ENCODE peak calls at places on chromosomes 7 and 10, in four cellular contexts. One of them, this sample, is unnamed.

GRCh38 chr7:127938588-127938987 is 92.6 kb downstream of the LRRC4 start:
- DNase-seq in heart right ventricle: peak; percentile 5
- DNase-seq in fibroblast of pulmonary artery: peak; percentile 73
- DNase-seq in A549: peak; percentile 14
- DNase-seq in this sample: no peak

GRCh38 chr10:110203500-110204455 is 3.6 kb upstream of the MXI1 start:
- DNase-seq in fibroblast of pulmonary artery: no peak
- DNase-seq in A549: no peak
- DNase-seq in heart right ventricle: no peak
- DNase-seq in this sample: no peak

GRCh38 chr7:105204953-105205352 is 183.8 kb downstream of the SRPK2 start:
- DNase-seq in fibroblast of pulmonary artery: no peak
- DNase-seq in heart right ventricle: no peak
- DNase-seq in A549: no peak
- DNase-seq in this sample: no peak

GRCh38 chr7:90312745-90313144 is 8.4 kb downstream of the FAM237B start:
- DNase-seq in heart right ventricle: no peak
- DNase-seq in A549: no peak
- DNase-seq in fibroblast of pulmonary artery: peak; percentile 26
- DNase-seq in this sample: no peak

GRCh38 chr10:45557275-45557905 is 115.2 kb downstream of the ZFAND4 start:
- DNase-seq in A549: no peak
- DNase-seq in fibroblast of pulmonary artery: peak; percentile 35
- DNase-seq in heart right ventricle: no peak
- DNase-seq in this sample: no peak

GRCh38 chr10:2117641-2118040 is 380.3 kb upstream of the ADARB2 start:
- DNase-seq in heart right ventricle: no peak
- DNase-seq in A549: no peak
- DNase-seq in fibroblast of pulmonary artery: no peak
- DNase-seq in this sample: no peak

GRCh38 chr10:76394707-76395042 is 963.3 kb downstream of the LRMDA start:
- DNase-seq in heart right ventricle: no peak
- DNase-seq in fibroblast of pulmonary artery: no peak
- DNase-seq in A549: no peak
- DNase-seq in this sample: no peak

GRCh38 chr7:43363429-43363894 is 219.4 kb upstream of the STK17A start:
- DNase-seq in heart right ventricle: no peak
- DNase-seq in A549: no peak
- DNase-seq in fibroblast of pulmonary artery: no peak
- DNase-seq in this sample: no peak

GRCh38 chr7:25303380-25304321 is 75.4 kb upstream of the NPVF start:
- DNase-seq in fibroblast of pulmonary artery: peak; percentile 16
- DNase-seq in heart right ventricle: no peak
- DNase-seq in A549: no peak
- DNase-seq in this sample: no peak

GRCh38 chr7:129538790-129539189 is 36.5 kb downstream of the SMKR1 start:
- DNase-seq in heart right ventricle: no peak
- DNase-seq in A549: no peak
- DNase-seq in fibroblast of pulmonary artery: no peak
- DNase-seq in this sample: no peak

GRCh38 chr10:4638116-4638515 is 187.9 kb upstream of the AKR1E2 start:
- DNase-seq in heart right ventricle: peak; percentile 62
- DNase-seq in fibroblast of pulmonary artery: no peak
- DNase-seq in A549: no peak
- DNase-seq in this sample: no peak

GRCh38 chr7:116528008-116528789 is 3.4 kb downstream of the CAV1 start:
- DNase-seq in heart right ventricle: peak; percentile 76
- DNase-seq in fibroblast of pulmonary artery: peak; percentile 96
- DNase-seq in A549: peak; percentile 64
- DNase-seq in this sample: no peak

GRCh38 chr10:100341953-100342626 is 4.9 kb upstream of the SCD start:
- DNase-seq in heart right ventricle: peak; percentile 45
- DNase-seq in fibroblast of pulmonary artery: peak; percentile 74
- DNase-seq in A549: peak; percentile 82
- DNase-seq in this sample: peak; percentile 55

GRCh38 chr7:131250331-131250730 is 77.3 kb upstream of the MKLN1 start:
- DNase-seq in heart right ventricle: no peak
- DNase-seq in A549: no peak
- DNase-seq in fibroblast of pulmonary artery: peak; percentile 22
- DNase-seq in this sample: no peak

GRCh38 chr7:2040893-2041270 is 191.9 kb downstream of the MAD1L1 start:
- DNase-seq in heart right ventricle: no peak
- DNase-seq in A549: no peak
- DNase-seq in fibroblast of pulmonary artery: no peak
- DNase-seq in this sample: no peak

GRCh38 chr10:78867555-78867939 is 201.2 kb upstream of the ZMIZ1 start:
- DNase-seq in fibroblast of pulmonary artery: no peak
- DNase-seq in heart right ventricle: no peak
- DNase-seq in A549: no peak
- DNase-seq in this sample: no peak

GRCh38 chr10:13891542-13892431 is 305.0 kb downstream of the PRPF18 start:
- DNase-seq in A549: no peak
- DNase-seq in fibroblast of pulmonary artery: no peak
- DNase-seq in heart right ventricle: no peak
- DNase-seq in this sample: peak; percentile 73

GRCh38 chr7:134440067-134440466 is 18.8 kb downstream of the AKR1B1 start:
- DNase-seq in heart right ventricle: peak; percentile 37
- DNase-seq in fibroblast of pulmonary artery: no peak
- DNase-seq in A549: no peak
- DNase-seq in this sample: no peak

GRCh38 chr10:69403519-69403918 is 13.2 kb downstream of the TACR2 start:
- DNase-seq in fibroblast of pulmonary artery: peak; percentile 95
- DNase-seq in A549: no peak
- DNase-seq in heart right ventricle: no peak
- DNase-seq in this sample: no peak

GRCh38 chr10:131790021-131790420 is 110.8 kb upstream of the PPP2R2D start:
- DNase-seq in heart right ventricle: no peak
- DNase-seq in fibroblast of pulmonary artery: no peak
- DNase-seq in A549: peak; percentile 78
- DNase-seq in this sample: no peak

GRCh38 chr7:43314379-43315158 is 202.1 kb downstream of the HECW1 start:
- DNase-seq in A549: no peak
- DNase-seq in fibroblast of pulmonary artery: no peak
- DNase-seq in heart right ventricle: no peak
- DNase-seq in this sample: peak; percentile 69

GRCh38 chr7:116711790-116712189 is 39.8 kb downstream of the MET start:
- DNase-seq in heart right ventricle: no peak
- DNase-seq in fibroblast of pulmonary artery: no peak
- DNase-seq in A549: peak; percentile 44
- DNase-seq in this sample: no peak

GRCh38 chr10:96512524-96512991 is 1.2 kb downstream of the TLL2 start:
- DNase-seq in A549: no peak
- DNase-seq in heart right ventricle: peak; percentile 29
- DNase-seq in fibroblast of pulmonary artery: peak; percentile 14
- DNase-seq in this sample: peak; percentile 47

GRCh38 chr7:109901916-109902315 is 1189.0 kb upstream of the LRRN3 start:
- DNase-seq in A549: no peak
- DNase-seq in heart right ventricle: no peak
- DNase-seq in fibroblast of pulmonary artery: no peak
- DNase-seq in this sample: no peak

GRCh38 chr7:80916770-80917681 is 1.8 kb downstream of the SEMA3C start:
- DNase-seq in heart right ventricle: no peak
- DNase-seq in A549: peak; percentile 81
- DNase-seq in fibroblast of pulmonary artery: peak; percentile 72
- DNase-seq in this sample: no peak

GRCh38 chr7:80918406-80918805 is 445 bp downstream of the SEMA3C start:
- DNase-seq in heart right ventricle: no peak
- DNase-seq in fibroblast of pulmonary artery: no peak
- DNase-seq in A549: peak; percentile 36
- DNase-seq in this sample: peak; percentile 53

GRCh38 chr7:80921130-80921529 is 2.3 kb upstream of the SEMA3C start:
- DNase-seq in A549: peak; percentile 64
- DNase-seq in heart right ventricle: no peak
- DNase-seq in fibroblast of pulmonary artery: peak; percentile 37
- DNase-seq in this sample: no peak

GRCh38 chr7:80922254-80923049 is 3.6 kb upstream of the SEMA3C start:
- DNase-seq in A549: no peak
- DNase-seq in fibroblast of pulmonary artery: no peak
- DNase-seq in heart right ventricle: no peak
- DNase-seq in this sample: no peak

GRCh38 chr7:80918909-80919721 is at the start of gene SEMA3C:
- DNase-seq in heart right ventricle: peak; percentile 84
- DNase-seq in fibroblast of pulmonary artery: peak; percentile 96
- DNase-seq in A549: peak; percentile 94
- DNase-seq in this sample: peak; percentile 72
- TF ChIP-seq CTCF in heart right ventricle: no peak
- TF ChIP-seq CTCF in fibroblast of pulmonary artery: peak; percentile 14
- TF ChIP-seq CTCF in A549: no peak
- TF ChIP-seq CTCF in this sample: no peak

GRCh38 chr10:125002044-125002422 is 60.1 kb downstream of the ZRANB1 start:
- DNase-seq in heart right ventricle: no peak
- DNase-seq in fibroblast of pulmonary artery: no peak
- DNase-seq in A549: no peak
- DNase-seq in this sample: peak; percentile 18

GRCh38 chr10:124999433-125000365 is 57.8 kb downstream of the ZRANB1 start:
- DNase-seq in A549: no peak
- DNase-seq in fibroblast of pulmonary artery: peak; percentile 85
- DNase-seq in heart right ventricle: peak; percentile 66
- DNase-seq in this sample: peak; percentile 17

GRCh38 chr10:124998624-124999291 is 56.8 kb downstream of the ZRANB1 start:
- DNase-seq in A549: no peak
- DNase-seq in heart right ventricle: peak; percentile 3
- DNase-seq in fibroblast of pulmonary artery: no peak
- DNase-seq in this sample: peak; percentile 28

GRCh38 chr10:125001313-125002043 is 59.6 kb downstream of the ZRANB1 start:
- DNase-seq in fibroblast of pulmonary artery: no peak
- DNase-seq in heart right ventricle: peak; percentile 4
- DNase-seq in A549: no peak
- DNase-seq in this sample: peak; percentile 6

GRCh38 chr10:125000366-125001312 is 58.7 kb downstream of the ZRANB1 start:
- DNase-seq in heart right ventricle: peak; percentile 18
- DNase-seq in fibroblast of pulmonary artery: no peak
- DNase-seq in A549: no peak
- DNase-seq in this sample: peak; percentile 43
- TF ChIP-seq CTCF in heart right ventricle: peak; percentile 41
- TF ChIP-seq CTCF in fibroblast of pulmonary artery: no peak
- TF ChIP-seq CTCF in A549: no peak
- TF ChIP-seq CTCF in this sample: no peak

GRCh38 chr7:27131390-27131819 is 848 bp upstream of the HOXA4 start:
- DNase-seq in A549: no peak
- DNase-seq in heart right ventricle: no peak
- DNase-seq in fibroblast of pulmonary artery: no peak
- DNase-seq in this sample: no peak

GRCh38 chr7:27128776-27129728 is 1.5 kb downstream of the HOXA4 start:
- DNase-seq in A549: no peak
- DNase-seq in fibroblast of pulmonary artery: no peak
- DNase-seq in heart right ventricle: no peak
- DNase-seq in this sample: no peak

GRCh38 chr7:27128034-27128433 is 2.5 kb downstream of the HOXA4 start:
- DNase-seq in A549: no peak
- DNase-seq in fibroblast of pulmonary artery: no peak
- DNase-seq in heart right ventricle: no peak
- DNase-seq in this sample: no peak

GRCh38 chr7:27130540-27131389 is at the start of gene HOXA4:
- DNase-seq in fibroblast of pulmonary artery: peak; percentile 53
- DNase-seq in A549: peak; percentile 84
- DNase-seq in heart right ventricle: peak; percentile 63
- DNase-seq in this sample: no peak

GRCh38 chr7:27129729-27130539 is 623 bp downstream of the HOXA4 start:
- DNase-seq in A549: no peak
- DNase-seq in fibroblast of pulmonary artery: no peak
- DNase-seq in heart right ventricle: no peak
- DNase-seq in this sample: no peak
- TF ChIP-seq CTCF in A549: peak; percentile 31
- TF ChIP-seq CTCF in fibroblast of pulmonary artery: no peak
- TF ChIP-seq CTCF in heart right ventricle: peak; percentile 3
- TF ChIP-seq CTCF in this sample: no peak

DNA sequence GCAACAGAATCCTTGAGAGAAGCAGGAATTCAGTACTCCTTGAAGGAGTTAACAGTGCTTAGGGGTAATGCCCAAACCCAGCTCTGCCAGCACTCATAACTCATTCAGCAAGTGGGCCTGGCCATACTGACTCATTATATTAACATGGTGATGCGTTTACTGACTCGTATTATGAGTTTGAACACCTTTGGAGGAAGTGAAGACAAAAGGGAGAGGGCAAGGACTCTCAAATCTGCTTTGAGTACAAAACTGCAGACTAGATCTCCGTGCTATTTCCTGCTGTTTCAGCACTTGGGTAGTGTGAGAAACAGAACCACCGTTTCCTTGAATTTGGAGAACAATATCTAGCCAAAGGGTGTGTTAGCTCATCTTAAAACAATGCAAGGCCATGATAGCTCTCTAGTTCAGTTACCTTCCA is 30.8 kb downstream of the SLC16A9 start:
- DNase-seq in fibroblast of pulmonary artery: peak; percentile 57
- DNase-seq in heart right ventricle: no peak
- DNase-seq in A549: peak; percentile 9
- DNase-seq in this sample: no peak
- TF ChIP-seq CTCF in fibroblast of pulmonary artery: no peak
- TF ChIP-seq CTCF in heart right ventricle: no peak
- TF ChIP-seq CTCF in A549: no peak
- TF ChIP-seq CTCF in this sample: no peak

DNA sequence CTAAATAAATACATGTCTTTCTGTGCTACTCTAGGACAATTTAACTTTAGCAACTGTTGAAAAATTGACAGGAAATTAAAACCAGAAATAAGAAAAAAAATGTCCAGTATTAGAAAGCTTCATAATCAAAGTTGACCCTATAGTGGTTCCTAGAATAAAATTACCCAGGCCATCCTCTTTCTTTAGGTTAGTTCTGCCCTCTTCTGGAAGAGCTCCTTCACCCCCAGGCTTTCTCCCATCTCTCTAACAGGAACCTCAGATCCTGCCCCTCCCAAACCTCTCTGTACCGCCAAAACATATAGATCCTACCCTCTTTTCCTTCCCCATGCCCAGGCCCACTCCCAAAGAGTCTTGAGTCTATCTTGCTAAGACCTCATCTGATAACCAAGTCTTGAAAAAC is 159.4 kb upstream of the CDK1 start:
- DNase-seq in A549: no peak
- DNase-seq in heart right ventricle: no peak
- DNase-seq in fibroblast of pulmonary artery: no peak
- DNase-seq in this sample: no peak
- TF ChIP-seq CTCF in A549: no peak
- TF ChIP-seq CTCF in heart right ventricle: peak; percentile 26
- TF ChIP-seq CTCF in fibroblast of pulmonary artery: no peak
- TF ChIP-seq CTCF in this sample: no peak

GRCh38 chr10:73413528-73414229 is at the start of gene ANXA7:
- DNase-seq in heart right ventricle: peak; percentile 95
- DNase-seq in fibroblast of pulmonary artery: peak; percentile 81
- DNase-seq in A549: peak; percentile 88
- DNase-seq in this sample: peak; percentile 96
- TF ChIP-seq CTCF in heart right ventricle: peak; percentile 47
- TF ChIP-seq CTCF in fibroblast of pulmonary artery: peak; percentile 11
- TF ChIP-seq CTCF in A549: peak; percentile 24
- TF ChIP-seq CTCF in this sample: no peak

DNA sequence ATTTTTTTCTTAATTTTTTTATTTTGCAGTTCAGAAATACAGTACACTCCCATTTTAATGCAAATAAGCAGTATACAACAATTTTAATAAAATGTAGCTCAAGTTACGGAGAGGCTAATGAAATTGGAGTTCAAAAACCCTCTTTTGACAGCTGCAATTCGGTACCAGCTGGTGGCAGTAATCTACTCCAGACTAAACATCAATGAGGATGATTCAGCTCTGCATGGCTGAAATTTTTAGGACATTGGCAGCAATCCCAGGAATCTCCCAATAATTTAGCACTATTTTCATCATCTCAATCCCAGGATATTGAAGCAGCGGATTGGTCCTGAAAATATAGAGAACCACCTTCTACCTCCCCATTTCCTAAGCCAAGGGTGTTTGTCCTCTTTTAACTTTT is 278.8 kb downstream of the CACNA2D1 start:
- DNase-seq in A549: peak; percentile 46
- DNase-seq in fibroblast of pulmonary artery: peak; percentile 84
- DNase-seq in heart right ventricle: peak; percentile 35
- DNase-seq in this sample: no peak
- TF ChIP-seq CTCF in A549: peak; percentile 48
- TF ChIP-seq CTCF in fibroblast of pulmonary artery: peak; percentile 48
- TF ChIP-seq CTCF in heart right ventricle: peak; percentile 53
- TF ChIP-seq CTCF in this sample: no peak